ENCODE peak calls at places on chromosomes 2 and 18, in four cellular contexts. V is HepG2, T is H1, G is GM12878. R is an unnamed sample.

GRCh38 chr18:5309888-5310470 is 14.5 kb upstream of the ZBTB14 start:
- DNase-seq in V (no peak), T (no peak), G (peak), R (no peak)

GRCh38 chr2:117470311-117471095 is 344.0 kb upstream of the DDX18 start:
- DNase-seq in V (peak), T (peak), G (no peak), R (peak)

GRCh38 chr2:224252601-224253000 is 149.3 kb downstream of the FAM124B start:
- DNase-seq in V (no peak), T (no peak), G (no peak), R (no peak)

GRCh38 chr2:203469554-203469953 is 65.5 kb downstream of the RAPH1 start:
- DNase-seq in V (no peak), T (no peak), G (no peak), R (no peak)

GRCh38 chr2:229922449-229923386 is at the start of gene FBXO36:
- DNase-seq in V (peak), T (no peak), G (no peak), R (peak)

GRCh38 chr2:238167761-238168160 is 9.0 kb downstream of the ERFE start:
- DNase-seq in V (no peak), T (no peak), G (no peak), R (no peak)

GRCh38 chr2:13578547-13578946 is 861.8 kb downstream of the TRIB2 start:
- DNase-seq in V (no peak), T (no peak), G (no peak), R (no peak)

GRCh38 chr2:20288941-20289340 is 61.7 kb downstream of the PUM2 start:
- DNase-seq in V (no peak), T (no peak), G (no peak), R (no peak)

GRCh38 chr2:37875332-37875976 is 49.6 kb upstream of the RMDN2 start:
- DNase-seq in V (no peak), T (no peak), G (no peak), R (no peak)

GRCh38 chr2:3768960-3769765 is 65.8 kb downstream of the DCDC2C start:
- DNase-seq in V (no peak), T (no peak), G (no peak), R (no peak)

GRCh38 chr18:31677592-31677991 is 6.8 kb downstream of the B4GALT6 start:
- DNase-seq in V (no peak), T (no peak), G (no peak), R (no peak)

GRCh38 chr2:166573393-166573792 is 79.3 kb upstream of the SCN7A start:
- DNase-seq in V (peak), T (peak), G (no peak), R (peak)

GRCh38 chr2:204643326-204643725 is 98.1 kb downstream of the PARD3B start:
- DNase-seq in V (no peak), T (no peak), G (no peak), R (no peak)

GRCh38 chr2:72024451-72025175 is 123.0 kb downstream of the CYP26B1 start:
- DNase-seq in V (no peak), T (no peak), G (no peak), R (no peak)

GRCh38 chr2:240972636-240973521 is 25.5 kb upstream of the SNED1 start:
- DNase-seq in V (no peak), T (no peak), G (no peak), R (no peak)

GRCh38 chr2:224025874-224026273 is 13.2 kb downstream of the SERPINE2 start:
- DNase-seq in V (no peak), T (no peak), G (peak), R (no peak)

GRCh38 chr2:105862843-105863242 is 118.1 kb downstream of the NCK2 start:
- DNase-seq in V (no peak), T (no peak), G (no peak), R (no peak)

DNA sequence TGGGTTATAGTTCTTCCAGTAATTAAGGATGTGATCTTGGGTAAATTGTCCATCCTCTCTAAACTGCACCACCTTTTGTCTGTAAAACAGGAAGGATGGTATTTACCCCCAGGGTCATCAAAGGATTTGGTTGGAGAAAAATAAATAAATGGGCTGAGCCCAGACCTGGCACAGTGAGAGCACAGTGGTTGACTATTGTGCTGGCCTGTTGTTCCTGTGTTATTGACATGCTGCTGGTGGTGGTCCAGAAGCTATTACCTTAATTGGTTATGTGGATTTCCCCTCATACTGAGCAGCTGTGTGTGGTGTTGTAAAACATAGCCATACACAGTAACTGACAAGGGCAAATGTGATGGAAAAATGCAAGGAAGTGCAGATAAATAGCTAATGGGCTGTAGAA is 746 bp upstream of the IL37 start:
- DNase-seq in V (peak), T (no peak), G (no peak), R (no peak)
- TF ChIP-seq ZNF274 in V (no peak), T (no peak), G (no peak), R (no peak)

GRCh38 chr18:48541747-48542108 is 2.9 kb downstream of the CTIF start:
- DNase-seq in V (no peak), T (no peak), G (no peak), R (no peak)

GRCh38 chr18:48538531-48539405 is at the start of gene CTIF:
- DNase-seq in V (peak), T (peak), G (peak), R (peak)

GRCh38 chr18:48541026-48541746 is 2.4 kb downstream of the CTIF start:
- DNase-seq in V (no peak), T (no peak), G (no peak), R (no peak)

GRCh38 chr18:48539406-48540328 is 836 bp downstream of the CTIF start:
- DNase-seq in V (no peak), T (no peak), G (no peak), R (no peak)

GRCh38 chr18:48540329-48541025 is 1.6 kb downstream of the CTIF start:
- DNase-seq in V (peak), T (no peak), G (no peak), R (no peak)
- TF ChIP-seq SUZ12 in V (no peak), T (peak), G (no peak), R (no peak)

GRCh38 chr2:70710276-70710675 is 57.7 kb downstream of the ADD2 start:
- DNase-seq in V (no peak), T (no peak), G (no peak), R (peak)

GRCh38 chr2:70709746-70710145 is 58.3 kb downstream of the ADD2 start:
- DNase-seq in V (no peak), T (no peak), G (no peak), R (no peak)

GRCh38 chr2:70708376-70709199 is 59.4 kb downstream of the ADD2 start:
- DNase-seq in V (no peak), T (no peak), G (no peak), R (no peak)

GRCh38 chr2:70707706-70708105 is 60.3 kb downstream of the ADD2 start:
- DNase-seq in V (no peak), T (no peak), G (no peak), R (no peak)

GRCh38 chr2:70709275-70709674 is 58.7 kb downstream of the ADD2 start:
- DNase-seq in V (no peak), T (no peak), G (no peak), R (no peak)
- TF ChIP-seq ZNF274 in V (no peak), T (no peak), G (no peak), R (no peak)

DNA sequence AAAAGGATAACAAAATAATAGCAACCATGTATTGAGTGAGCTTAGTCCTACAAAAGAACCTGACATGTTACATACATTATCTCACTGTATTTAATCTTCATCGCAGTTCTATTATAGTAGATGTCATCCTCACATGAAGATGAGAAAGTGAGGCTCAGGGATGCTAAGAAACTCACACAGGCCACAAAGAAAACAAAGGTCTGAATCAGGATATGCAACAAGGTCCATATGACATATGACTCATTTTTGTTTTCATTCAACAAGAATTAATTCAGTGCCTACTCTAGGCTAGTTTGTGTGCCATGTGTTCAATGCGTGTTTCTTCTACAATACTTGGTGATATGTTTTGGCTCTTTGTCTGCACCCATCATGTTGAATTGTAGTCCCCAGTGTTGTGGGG is 219.7 kb upstream of the EPHA4 start:
- DNase-seq in V (no peak), T (no peak), G (no peak), R (no peak)
- TF ChIP-seq SUZ12 in V (no peak), T (no peak), G (no peak), R (no peak)

DNA sequence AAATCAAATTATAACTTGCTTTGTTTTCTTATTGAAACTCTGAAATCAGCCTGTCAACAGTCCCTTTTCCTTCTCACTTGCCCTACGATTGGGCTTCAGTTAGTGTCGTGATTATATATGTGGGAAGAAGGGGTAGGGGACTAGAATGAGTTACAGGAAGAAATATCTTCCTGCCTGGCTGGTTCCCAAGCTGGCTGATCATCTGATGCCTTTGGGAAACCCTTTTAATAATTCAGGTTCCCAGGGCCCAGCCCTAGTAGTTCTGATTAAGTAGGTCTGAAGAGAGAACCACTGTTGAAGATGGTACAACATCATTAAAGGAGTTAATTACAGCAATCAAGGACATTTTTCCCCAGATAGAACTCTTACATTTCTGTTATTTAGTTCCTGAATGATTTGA is 110.1 kb upstream of the EML6 start:
- DNase-seq in V (no peak), T (no peak), G (no peak), R (no peak)
- TF ChIP-seq ZNF274 in V (no peak), T (no peak), G (no peak), R (no peak)

GRCh38 chr2:227413371-227413770 is 25.6 kb upstream of the SCYGR1 start:
- DNase-seq in V (no peak), T (no peak), G (no peak), R (no peak)

GRCh38 chr2:227412877-227413276 is 25.1 kb upstream of the SCYGR1 start:
- DNase-seq in V (no peak), T (no peak), G (no peak), R (no peak)

GRCh38 chr2:227414846-227415245 is 27.1 kb upstream of the SCYGR1 start:
- DNase-seq in V (peak), T (no peak), G (no peak), R (no peak)

GRCh38 chr2:227416669-227417068 is 28.9 kb upstream of the SCYGR1 start:
- DNase-seq in V (no peak), T (no peak), G (no peak), R (no peak)

DNA sequence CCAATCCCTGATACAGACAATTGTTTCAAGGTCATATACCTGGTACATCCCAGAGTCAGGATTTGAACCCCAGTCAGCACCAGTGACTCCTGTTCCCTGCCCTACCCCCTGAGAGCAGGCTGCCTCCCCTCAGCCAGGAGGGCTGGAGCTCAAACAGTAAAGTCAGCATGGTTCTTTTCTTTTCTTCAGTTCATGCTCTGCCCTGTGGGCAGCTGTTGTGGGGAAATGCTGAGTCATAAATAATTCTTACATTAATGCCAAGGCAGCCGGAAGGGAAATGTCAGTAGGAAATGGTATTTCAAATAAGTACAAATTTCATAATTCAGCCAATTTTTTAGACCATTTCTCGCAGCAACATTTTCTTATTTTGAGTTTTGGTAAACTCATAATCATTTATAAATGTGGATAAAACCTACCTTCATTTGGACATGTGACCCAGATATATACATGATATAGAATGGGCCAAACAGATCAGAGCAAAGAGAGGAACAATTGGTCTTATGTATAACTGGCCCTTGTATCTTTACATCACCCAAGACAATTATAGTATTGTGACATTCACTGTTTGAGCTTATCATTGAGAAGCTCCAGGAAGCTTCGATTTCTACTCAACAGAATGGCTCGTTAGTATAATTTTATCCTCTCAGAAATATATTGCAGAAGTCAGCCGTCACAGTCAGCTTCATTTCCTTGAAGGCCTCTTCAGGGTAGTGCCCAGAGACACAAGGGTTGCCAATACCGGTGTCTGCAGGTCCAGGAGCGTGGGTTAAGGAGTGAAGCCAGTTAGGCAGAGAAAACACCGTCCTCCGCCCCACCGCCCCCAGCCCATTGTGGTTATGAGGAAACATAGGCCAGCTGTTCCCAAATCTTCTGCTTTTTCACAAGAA is 28.0 kb upstream of the SCYGR1 start:
- DNase-seq in V (no peak), T (no peak), G (no peak), R (no peak)
- TF ChIP-seq SUZ12 in V (no peak), T (no peak), G (no peak), R (no peak)

GRCh38 chr18:526681-527080 is 26.2 kb upstream of the COLEC12 start:
- DNase-seq in V (no peak), T (no peak), G (no peak), R (no peak)
- TF ChIP-seq ZNF274 in V (no peak), T (no peak), G (no peak), R (no peak)